ENCODE peak calls at places on chromosomes 16 and 17, in seven cellular contexts. E, A, J, V, B, G and Z are unnamed samples.

GRCh38 chr17:43768382-43768781 is 9.8 kb upstream of the SOST start:
- DNase-seq in B (no peak), J (no peak), E (no peak), A (no peak), G (no peak), V (peak; percentile 60), Z (no peak)

GRCh38 chr17:71535311-71535710 is 585.5 kb upstream of the SOX9 start:
- DNase-seq in G (no peak), V (no peak), E (no peak), A (no peak), B (peak; percentile 35), J (no peak), Z (no peak)

GRCh38 chr17:70434536-70435490 is 265.5 kb downstream of the KCNJ2 start:
- DNase-seq in B (no peak), J (no peak), G (peak; percentile 5), E (no peak), V (no peak), A (no peak), Z (no peak)

GRCh38 chr17:49963626-49964538 is 5.1 kb upstream of the DLX4 start:
- DNase-seq in B (no peak), G (no peak), E (no peak), A (no peak), J (no peak), V (no peak), Z (no peak)

GRCh38 chr16:29784901-29785500 is 5.5 kb upstream of the KIF22 start:
- DNase-seq in J (peak; percentile 27), G (peak; percentile 69), E (peak; percentile 72), B (no peak), A (no peak), V (peak; percentile 38), Z (no peak)

GRCh38 chr17:35519442-35519841 is 18.0 kb downstream of the SLFN12L start:
- DNase-seq in B (peak; percentile 92), G (no peak), A (no peak), E (no peak), V (no peak), J (no peak), Z (no peak)

GRCh38 chr16:85753559-85753958 is 2.7 kb upstream of the C16orf74 start:
- DNase-seq in V (no peak), J (no peak), B (peak; percentile 65), G (no peak), A (no peak), E (peak; percentile 82), Z (no peak)

GRCh38 chr17:78377858-78378224 is 608 bp upstream of the PGS1 start:
- DNase-seq in A (no peak), V (no peak), E (no peak), J (no peak), G (no peak), B (no peak), Z (no peak)

GRCh38 chr16:79823644-79824043 is 223.1 kb upstream of the MAF start:
- DNase-seq in J (no peak), G (no peak), A (no peak), V (no peak), E (no peak), B (no peak), Z (no peak)

GRCh38 chr16:30784215-30784614 is 2.8 kb downstream of the ZNF629 start:
- DNase-seq in J (no peak), B (no peak), E (no peak), A (no peak), G (no peak), V (no peak), Z (no peak)

GRCh38 chr17:16100737-16101400 is 101.2 kb downstream of the TTC19 start:
- DNase-seq in B (peak; percentile 7), A (no peak), E (no peak), J (no peak), V (no peak), G (peak; percentile 58), Z (no peak)
- TF ChIP-seq CTCF in B (no peak), A (no peak), E (no peak), J (no peak), V (no peak), G (peak; percentile 50), Z (no peak)

DNA sequence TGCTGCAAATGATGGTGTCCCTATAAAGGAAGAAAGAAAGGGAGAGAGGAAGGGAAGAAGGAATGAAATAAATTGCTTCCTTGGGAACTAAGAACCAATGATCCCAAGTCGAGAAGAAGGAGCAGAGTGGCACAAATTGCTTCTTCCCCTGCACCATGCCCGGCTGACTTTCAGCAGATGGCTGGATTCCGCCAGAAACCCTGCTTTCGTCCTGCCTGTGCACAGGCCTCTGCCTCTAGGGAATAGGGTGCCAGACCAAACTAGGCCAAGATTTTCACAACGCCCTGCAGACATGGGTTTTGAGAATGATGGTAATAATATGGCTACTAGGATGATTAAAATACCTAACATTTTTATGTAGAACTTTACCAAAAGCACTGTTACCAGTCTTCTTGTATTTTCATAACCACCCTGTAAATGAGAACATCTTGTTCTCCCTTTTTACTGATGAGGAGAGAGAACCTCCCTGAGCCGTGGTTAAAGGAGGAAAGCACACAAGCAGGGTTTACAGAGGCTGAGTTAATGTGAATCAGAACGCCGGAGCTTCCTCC is 122.1 kb upstream of the HSBP1 start:
- DNase-seq in B (no peak), A (no peak), V (no peak), J (no peak), E (no peak), G (no peak), Z (no peak)
- H3K4me3 ChIP-seq in B (no peak overlapping the region), A (no peak overlapping the region), V (no peak overlapping the region), J (no peak overlapping the region), E (no peak overlapping the region), G (no peak overlapping the region), Z (no peak overlapping the region)

DNA sequence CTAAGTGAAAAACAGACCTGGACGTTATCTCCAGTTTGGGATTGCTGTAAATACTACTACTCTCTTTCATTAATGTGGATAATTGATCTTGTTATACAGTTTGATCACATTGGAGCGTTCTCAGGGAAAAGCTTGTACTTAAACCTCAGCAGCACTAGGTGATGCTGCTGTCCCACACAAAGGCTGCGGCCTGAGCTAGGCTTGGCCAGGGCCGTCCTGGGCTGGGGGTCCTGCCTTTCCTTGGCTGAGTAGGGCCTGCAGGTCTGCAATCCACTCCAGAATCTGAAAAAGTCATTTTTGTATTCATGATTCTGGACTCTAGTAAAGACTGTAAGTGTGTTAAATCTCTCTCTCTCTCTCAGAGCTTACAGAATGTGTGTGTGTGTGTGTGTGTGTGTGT is 23.7 kb upstream of the PMFBP1 start:
- DNase-seq in B (no peak), A (no peak), E (no peak), G (peak; percentile 13), J (no peak), V (no peak), Z (no peak)
- TF ChIP-seq CTCF in B (no peak), A (no peak), E (no peak), G (peak; percentile 39), J (peak; percentile 8), V (no peak), Z (peak; percentile 10)

GRCh38 chr16:23902223-23903000 is 66.6 kb downstream of the PRKCB start:
- DNase-seq in G (no peak), B (no peak), J (no peak), E (no peak), V (no peak), A (no peak), Z (no peak)
- H3K4me3 ChIP-seq in G (no peak overlapping the region), B (no peak overlapping the region), J (no peak overlapping the region), E (no peak overlapping the region), V (no peak overlapping the region), A (no peak overlapping the region), Z (no peak overlapping the region)

GRCh38 chr17:18208092-18208491 is 17.3 kb upstream of the LLGL1 start:
- DNase-seq in B (no peak), A (no peak), G (no peak), V (no peak), J (no peak), E (no peak), Z (no peak)
- TF ChIP-seq CTCF in B (no peak), A (no peak), G (no peak), V (no peak), J (no peak), E (no peak), Z (no peak)

GRCh38 chr16:49855280-49855821 is 561 bp downstream of the ZNF423 start:
- DNase-seq in V (peak; percentile 78), A (no peak), E (peak; percentile 89), B (peak; percentile 25), J (peak; percentile 84), G (peak; percentile 82), Z (no peak)
- H3K4me3 ChIP-seq in V (peak overlapping the region; percentile 39), A (peak overlapping the region; percentile 60), E (peak overlapping the region; percentile 76), B (peak overlapping the region; percentile 43), J (peak overlapping the region; percentile 65), G (peak overlapping the region; percentile 62), Z (peak overlapping the region; percentile 42)